ENCODE peak calls at places on chromosomes 16 and 17, in six cellular contexts. G, E, B, R, W and N are unnamed samples.

GRCh38 chr17:27733771-27734170 is 66.6 kb downstream of the NOS2 start:
- DNase-seq in B (no peak), W (no peak), G (no peak), E (no peak), R (no peak), N (no peak)

GRCh38 chr17:4199818-4200402 is 56.9 kb downstream of the CYB5D2 start:
- DNase-seq in E (no peak), R (peak), B (no peak), G (no peak), W (no peak), N (no peak)

GRCh38 chr17:32783602-32784001 is 93.3 kb downstream of the MYO1D start:
- DNase-seq in E (no peak), W (no peak), B (peak), R (no peak), G (no peak), N (no peak)

GRCh38 chr17:77893144-77894044 is 65.1 kb upstream of the TNRC6C start:
- DNase-seq in W (no peak), R (no peak), G (peak), B (no peak), E (no peak), N (no peak)

GRCh38 chr17:40963838-40964237 is 2.9 kb downstream of the KRT39 start:
- DNase-seq in E (no peak), W (no peak), R (no peak), G (no peak), B (peak), N (no peak)

GRCh38 chr16:75420987-75421819 is 12.1 kb downstream of the CFDP1 start:
- DNase-seq in E (peak), W (no peak), B (no peak), R (peak), G (peak), N (peak)

GRCh38 chr17:41813699-41814124 is 908 bp downstream of the FKBP10 start:
- DNase-seq in G (no peak), R (no peak), E (no peak), W (no peak), B (no peak), N (no peak)

GRCh38 chr16:47016700-47017133 is 43.2 kb upstream of the DNAJA2 start:
- DNase-seq in R (peak), B (peak), E (no peak), G (no peak), W (peak), N (no peak)

GRCh38 chr17:55098765-55099164 is 130.2 kb downstream of the STXBP4 start:
- DNase-seq in G (no peak), W (no peak), E (no peak), B (no peak), R (no peak), N (no peak)

GRCh38 chr16:15726715-15727114 is 76.7 kb downstream of the NDE1 start:
- DNase-seq in E (peak), G (no peak), R (no peak), B (no peak), W (no peak), N (no peak)

GRCh38 chr16:49596119-49596518 is 222.5 kb downstream of the C16orf78 start:
- DNase-seq in B (no peak), R (no peak), G (no peak), W (no peak), E (no peak), N (no peak)

GRCh38 chr17:60529806-60530205 is 3.8 kb upstream of the APPBP2 start:
- DNase-seq in R (no peak), W (no peak), E (no peak), G (no peak), B (no peak), N (no peak)

GRCh38 chr17:8022358-8023038 is 16.4 kb upstream of the ALOX15B start:
- DNase-seq in G (peak), R (no peak), B (no peak), E (no peak), W (no peak), N (no peak)

GRCh38 chr16:82633964-82634600 is 7.3 kb downstream of the CDH13 start:
- DNase-seq in W (no peak), R (no peak), B (no peak), G (no peak), E (peak), N (no peak)

GRCh38 chr16:80074329-80074728 is 466.5 kb upstream of the DYNLRB2 start:
- DNase-seq in W (no peak), R (no peak), G (no peak), E (no peak), B (no peak), N (no peak)
- TF ChIP-seq POLR2AphosphoS5 in W (no peak), R (no peak), G (no peak), E (no peak), B (no peak), N (no peak)

DNA sequence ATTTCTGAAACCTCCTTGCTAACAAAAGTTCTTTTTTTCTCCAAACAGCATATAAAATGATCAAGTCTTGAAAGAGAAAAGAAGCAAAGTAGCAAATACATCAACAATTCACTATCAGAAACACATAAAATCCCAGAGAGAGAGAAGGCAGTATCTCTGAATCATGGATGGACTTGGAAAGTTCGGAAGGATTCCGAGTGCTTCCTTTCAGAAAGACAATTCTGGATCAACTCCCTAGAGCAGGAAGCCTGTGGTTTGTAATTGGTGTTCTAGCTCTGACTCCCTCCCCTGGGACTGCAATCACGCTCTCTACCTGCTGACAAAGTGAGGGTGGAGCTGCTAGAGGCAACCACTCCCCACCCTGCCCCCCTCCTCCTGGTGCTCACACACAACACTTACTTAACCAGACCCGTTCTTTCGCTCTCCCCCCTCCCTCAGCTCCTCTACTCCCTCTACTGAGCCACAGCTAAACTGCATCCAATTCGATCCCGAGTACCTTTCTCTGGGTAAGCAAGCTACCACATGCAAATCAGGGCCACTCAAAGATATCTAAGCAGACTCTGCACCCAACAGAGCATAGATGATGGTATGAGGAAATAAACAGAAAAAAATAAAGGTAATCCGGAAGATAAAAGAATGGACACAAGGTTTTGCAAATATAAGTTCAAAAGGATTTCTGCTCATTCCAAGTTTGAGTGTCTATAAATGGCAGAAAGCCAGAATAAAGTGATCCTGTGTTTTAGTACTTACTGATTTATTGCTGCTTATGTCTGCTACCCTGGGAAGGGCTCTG is at the start of gene RNF43:
- DNase-seq in R (peak), B (peak), W (peak), G (peak), E (peak), N (peak)
- TF ChIP-seq POLR2AphosphoS5 in R (no peak), B (no peak), W (no peak), G (no peak), E (peak), N (peak)

GRCh38 chr17:47323382-47324223 is at the start of gene EFCAB13:
- DNase-seq in W (peak), R (peak), E (peak), B (peak), G (peak), N (peak)

GRCh38 chr17:47325176-47325575 is 1.4 kb downstream of the EFCAB13 start:
- DNase-seq in G (no peak), E (no peak), R (no peak), W (no peak), B (no peak), N (no peak)

GRCh38 chr17:47320879-47321502 is 2.8 kb upstream of the EFCAB13 start:
- DNase-seq in W (no peak), E (no peak), G (no peak), R (no peak), B (no peak), N (no peak)

DNA sequence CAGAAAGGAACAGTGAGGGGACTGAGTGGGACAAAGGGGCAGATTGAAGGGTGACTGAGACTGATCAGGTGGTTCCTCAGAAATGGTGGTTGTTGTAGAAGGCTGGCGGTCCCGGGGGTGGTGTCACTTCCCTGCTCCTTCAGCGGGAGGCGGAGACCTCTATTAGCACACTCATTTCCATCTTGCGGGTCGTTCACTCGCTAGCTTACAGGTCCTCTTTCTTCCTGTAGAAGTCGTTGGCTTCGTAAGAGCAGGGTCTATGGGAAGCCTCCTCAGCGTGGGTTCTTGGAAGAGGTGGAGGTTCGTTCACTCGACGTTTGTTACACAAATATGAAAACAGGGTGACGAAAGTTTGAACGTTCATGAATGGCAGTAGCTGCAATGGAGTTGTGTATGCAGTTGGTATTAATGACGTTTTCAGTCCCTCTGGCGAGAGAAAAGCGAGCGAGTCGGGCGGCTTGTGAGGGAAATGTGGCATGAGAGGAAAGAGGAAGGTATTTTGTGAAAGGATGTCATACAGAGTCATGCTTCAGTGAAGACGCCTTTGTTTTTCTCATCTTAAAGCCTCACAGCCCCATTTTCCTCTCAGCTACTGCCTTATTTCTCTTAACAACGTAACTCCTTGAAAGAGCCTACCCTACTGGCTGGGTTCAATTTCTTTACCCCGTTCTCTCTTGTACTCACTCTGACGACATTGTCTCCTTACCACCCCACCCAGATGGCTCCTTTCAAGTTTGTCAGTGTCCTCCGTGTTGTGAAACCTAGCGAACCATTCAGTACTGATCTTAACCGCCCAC is 667 bp downstream of the EFCAB13 start:
- DNase-seq in E (peak), G (peak), R (peak), B (peak), W (no peak), N (peak)
- TF ChIP-seq POLR2AphosphoS5 in E (peak), G (no peak), R (no peak), B (peak), W (peak), N (no peak)

GRCh38 chr17:50636145-50636803 is 1.6 kb downstream of the ABCC3 start:
- DNase-seq in G (no peak), R (no peak), W (no peak), B (no peak), E (no peak), N (no peak)

GRCh38 chr17:50634123-50634914 is at the start of gene ABCC3:
- DNase-seq in W (no peak), B (no peak), G (no peak), E (peak), R (no peak), N (no peak)

GRCh38 chr17:50635720-50636144 is 1.1 kb downstream of the ABCC3 start:
- DNase-seq in W (no peak), B (no peak), E (no peak), G (no peak), R (no peak), N (no peak)

GRCh38 chr17:50633683-50634082 is 998 bp upstream of the ABCC3 start:
- DNase-seq in W (no peak), G (no peak), E (no peak), R (no peak), B (no peak), N (no peak)

DNA sequence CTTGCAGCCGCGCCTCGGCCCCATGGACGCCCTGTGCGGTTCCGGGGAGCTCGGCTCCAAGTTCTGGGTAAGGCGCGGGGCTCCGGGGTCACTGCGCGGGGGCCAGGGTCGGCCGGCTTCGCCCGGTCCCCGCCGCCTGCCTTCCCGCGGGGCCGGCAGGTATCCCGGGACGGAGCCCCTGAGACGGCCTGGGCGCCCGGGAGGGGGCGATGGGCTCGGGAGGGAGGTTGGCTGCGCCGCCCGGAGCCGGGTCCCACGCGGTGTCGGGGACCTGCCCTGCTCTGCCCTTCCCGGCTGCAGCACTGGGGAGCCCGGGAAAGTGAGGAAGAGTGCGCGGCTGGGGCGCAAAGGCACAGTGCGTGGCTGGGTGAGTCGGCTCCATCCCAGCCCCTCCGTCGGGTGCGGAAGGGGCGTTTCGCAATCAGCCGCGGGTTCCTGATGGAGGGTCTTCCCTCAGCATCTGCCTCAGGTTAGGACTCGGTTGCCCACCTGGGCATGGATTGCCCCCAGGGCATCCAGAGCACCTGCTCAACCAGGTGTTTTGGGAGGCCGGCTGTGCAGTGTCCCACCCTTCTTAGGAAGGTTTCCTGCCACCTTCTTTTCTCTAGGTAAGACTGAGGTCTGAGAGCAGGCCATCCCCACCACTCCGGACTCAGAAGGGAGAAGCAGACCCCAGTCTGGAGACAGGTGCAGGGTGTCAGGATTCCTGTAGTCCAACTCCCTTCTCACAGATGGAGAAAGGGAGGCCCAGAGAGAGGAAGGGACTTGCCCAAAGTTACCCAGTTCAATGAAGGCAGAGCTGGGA is 436 bp downstream of the ABCC3 start:
- DNase-seq in E (no peak), R (no peak), W (no peak), G (no peak), B (no peak), N (no peak)
- TF ChIP-seq POLR2AphosphoS5 in E (no peak), R (no peak), W (no peak), G (no peak), B (no peak), N (no peak)

DNA sequence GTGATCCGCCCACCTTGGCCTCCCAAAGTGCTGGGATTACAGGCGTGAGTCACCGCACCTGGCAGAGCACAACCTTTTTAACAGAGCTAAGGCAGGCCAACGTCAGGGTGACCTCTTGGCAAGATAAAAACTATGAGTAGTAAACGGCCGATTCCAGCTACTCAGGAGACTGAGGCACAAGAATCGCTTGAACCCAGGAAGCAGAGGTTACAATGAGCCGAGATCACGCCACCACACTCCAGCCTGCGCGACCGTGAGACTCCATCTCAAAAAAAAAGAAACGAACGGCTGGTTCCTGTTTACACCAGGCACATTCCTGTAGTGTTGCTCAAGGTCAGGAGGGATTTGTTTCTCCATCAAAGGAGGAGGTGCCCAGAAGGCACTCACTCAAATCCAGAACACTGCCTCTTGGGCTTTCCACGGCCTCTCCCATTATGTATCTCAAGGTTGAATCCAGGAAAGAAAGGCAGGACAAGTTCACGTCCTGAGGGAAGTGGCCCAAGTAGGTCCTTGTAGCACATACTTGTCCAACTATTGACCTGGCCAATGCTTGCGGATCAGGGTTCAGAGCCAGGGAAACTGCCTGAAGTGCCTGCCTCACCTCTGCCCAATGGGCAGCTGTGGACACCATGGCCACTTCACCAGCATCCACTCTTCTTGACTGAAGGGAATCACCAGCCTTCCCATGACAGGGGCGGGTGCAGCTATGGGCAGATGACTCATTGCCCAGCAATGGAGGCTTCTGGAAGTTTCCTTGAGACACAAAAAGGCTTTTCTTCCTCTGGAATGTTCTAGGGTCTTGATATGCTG is 13.5 kb downstream of the KNOP1 start:
- DNase-seq in E (no peak), R (no peak), B (no peak), W (no peak), G (peak), N (no peak)
- TF ChIP-seq POLR2AphosphoS5 in E (peak), R (no peak), B (no peak), W (no peak), G (no peak), N (no peak)